ENCODE peak calls at places on chromosome 1, in eight cellular contexts. J, A, O, V, P, G, H and U are unnamed samples.

GRCh38 chr1:172826096-172826741 is 167.3 kb downstream of the FASLG start:
- DNase-seq in H (peak; percentile 77), G (no peak), O (no peak), P (peak; percentile 37), A (no peak), V (peak; percentile 95), J (peak; percentile 22), U (peak; percentile 11)

GRCh38 chr1:212213754-212214153 is 71.5 kb upstream of the PPP2R5A start:
- DNase-seq in H (no peak), J (no peak), P (no peak), A (no peak), V (no peak), O (no peak), G (no peak), U (no peak)

GRCh38 chr1:110602466-110602865 is 3.7 kb downstream of the KCNA2 start:
- DNase-seq in H (peak; percentile 63), J (no peak), V (no peak), O (no peak), A (no peak), P (peak; percentile 22), G (no peak), U (no peak)

GRCh38 chr1:54499097-54500029 is 48.7 kb upstream of the ACOT11 start:
- DNase-seq in O (no peak), V (peak; percentile 36), P (peak; percentile 44), G (no peak), H (no peak), J (no peak), A (no peak), U (peak; percentile 45)

GRCh38 chr1:221669441-221669840 is 72.4 kb downstream of the DUSP10 start:
- DNase-seq in G (no peak), P (no peak), A (no peak), J (no peak), V (peak; percentile 37), O (no peak), H (no peak), U (no peak)

GRCh38 chr1:208724079-208724478 is 479.9 kb upstream of the PLXNA2 start:
- DNase-seq in P (no peak), A (no peak), H (no peak), V (no peak), J (no peak), O (no peak), G (no peak), U (no peak)

GRCh38 chr1:61004269-61005003 is 77.9 kb upstream of the NFIA start:
- DNase-seq in G (no peak), V (no peak), P (no peak), O (no peak), A (no peak), J (no peak), H (no peak), U (no peak)

GRCh38 chr1:115266729-115267421 is 71.2 kb downstream of the NGF start:
- DNase-seq in G (no peak), O (peak; percentile 64), P (no peak), H (no peak), A (no peak), J (peak; percentile 32), V (peak; percentile 60), U (no peak)

GRCh38 chr1:235923466-235924008 is 56.8 kb upstream of the LYST start:
- DNase-seq in V (peak; percentile 79), H (no peak), O (no peak), A (no peak), G (no peak), P (no peak), J (no peak), U (no peak)

GRCh38 chr1:177592624-177593023 is 377.2 kb downstream of the SEC16B start:
- DNase-seq in H (no peak), A (no peak), V (no peak), J (no peak), O (no peak), P (no peak), G (no peak), U (no peak)

GRCh38 chr1:200473698-200474371 is 64.0 kb upstream of the ZNF281 start:
- DNase-seq in P (no peak), J (no peak), V (no peak), A (no peak), O (no peak), G (no peak), H (no peak), U (no peak)

GRCh38 chr1:34266127-34266951 is 89.6 kb downstream of the C1orf94 start:
- DNase-seq in P (no peak), A (no peak), H (no peak), J (no peak), G (no peak), O (no peak), V (no peak), U (peak; percentile 38)

GRCh38 chr1:183366116-183366515 is 52.1 kb downstream of the NMNAT2 start:
- DNase-seq in A (no peak), V (no peak), J (no peak), H (no peak), G (no peak), O (no peak), P (no peak), U (no peak)

DNA sequence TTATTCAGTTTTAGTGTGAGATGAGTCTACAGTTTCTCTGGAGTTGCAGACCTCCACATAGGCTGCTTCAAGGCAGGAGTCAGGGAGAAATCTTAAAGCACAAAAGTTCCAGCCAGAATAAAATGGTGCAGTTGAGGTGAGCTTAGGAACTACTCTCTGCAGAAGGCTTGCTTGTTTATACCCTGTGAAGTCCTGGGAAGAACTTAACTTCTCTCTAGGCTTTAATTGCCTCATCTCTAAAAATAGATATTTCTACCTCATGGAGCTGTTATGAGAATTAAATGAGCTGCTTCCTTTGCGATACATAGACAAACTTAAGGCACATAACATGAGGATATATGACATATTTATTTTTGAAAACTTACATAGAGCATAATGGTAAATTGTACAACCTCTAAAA is 286.2 kb downstream of the GPATCH2 start:
- DNase-seq in H (no peak), V (no peak), A (no peak), J (no peak), O (no peak), P (no peak), G (no peak), U (no peak)
- TF ChIP-seq POLR2A in H (no peak), V (no peak), A (no peak), J (no peak), O (no peak), P (no peak), G (no peak), U (no peak)

GRCh38 chr1:203036537-203036936 is 10.2 kb downstream of the PPFIA4 start:
- DNase-seq in O (no peak), J (no peak), A (no peak), H (no peak), G (no peak), P (no peak), V (no peak), U (no peak)

GRCh38 chr1:203033917-203034316 is 7.6 kb downstream of the PPFIA4 start:
- DNase-seq in A (no peak), P (peak; percentile 0), H (no peak), O (no peak), J (no peak), V (no peak), G (no peak), U (no peak)

GRCh38 chr1:203034422-203035110 is 8.3 kb downstream of the PPFIA4 start:
- DNase-seq in G (no peak), J (no peak), O (no peak), V (no peak), P (peak; percentile 3), H (no peak), A (no peak), U (no peak)

GRCh38 chr1:203036135-203036534 is 9.8 kb downstream of the PPFIA4 start:
- DNase-seq in O (no peak), G (no peak), A (no peak), V (peak; percentile 19), J (no peak), P (no peak), H (no peak), U (no peak)

GRCh38 chr1:203035111-203036000 is 9.1 kb downstream of the PPFIA4 start:
- DNase-seq in P (peak; percentile 12), A (no peak), O (no peak), G (no peak), H (no peak), V (no peak), J (no peak), U (no peak)
- TF ChIP-seq POLR2A in P (no peak), A (no peak), O (no peak), G (no peak), H (no peak), V (no peak), J (no peak), U (no peak)

DNA sequence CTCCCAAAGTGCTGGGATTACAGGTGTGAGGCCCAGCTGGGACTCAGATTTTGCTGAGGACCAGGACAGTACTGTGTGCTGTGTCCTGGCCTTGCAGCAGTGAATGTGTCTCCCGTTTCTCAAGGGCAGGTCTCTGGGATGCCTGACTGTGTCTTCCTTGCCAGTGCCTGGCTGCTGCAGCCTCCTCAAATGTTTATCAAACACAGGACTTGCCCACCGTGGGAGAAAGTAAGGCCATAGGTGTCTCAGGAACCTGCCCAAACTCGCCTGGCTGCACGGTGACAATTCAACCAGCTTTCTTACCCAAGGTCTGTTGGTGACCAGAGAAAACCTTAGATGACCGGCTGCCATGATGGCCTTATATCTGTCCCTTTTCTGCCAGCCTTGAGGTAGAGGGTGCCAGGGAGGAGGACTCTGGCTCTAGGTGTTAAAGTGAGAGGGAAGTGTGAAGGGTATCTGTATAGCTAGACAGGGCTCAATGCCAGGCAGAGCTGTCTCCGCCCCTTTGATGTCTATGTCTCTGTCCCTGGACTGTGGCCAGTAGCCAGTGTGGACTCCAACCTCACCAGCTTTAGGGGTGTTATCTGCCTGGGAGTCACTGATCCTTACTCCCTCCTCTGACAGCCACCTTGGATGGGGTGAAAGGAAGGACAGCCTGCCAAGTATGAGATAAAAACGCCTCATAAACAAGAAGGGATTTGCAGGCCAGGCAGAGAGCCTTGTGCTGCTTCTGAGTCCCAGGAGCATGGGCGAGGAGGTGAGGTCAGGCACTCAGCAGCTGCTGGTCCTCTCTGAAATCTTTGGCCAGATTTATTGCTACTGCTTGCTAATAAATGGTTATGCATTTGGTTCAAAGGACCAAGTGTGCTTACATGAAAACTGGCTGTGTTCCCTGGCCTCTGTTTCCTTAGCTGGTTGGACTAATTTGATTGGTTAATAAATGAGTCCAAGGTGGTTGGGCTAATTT is 22.3 kb downstream of the IL6R start:
- DNase-seq in O (peak; percentile 90), V (peak; percentile 44), J (peak; percentile 84), G (no peak), P (peak; percentile 89), A (no peak), H (peak; percentile 95), U (no peak)
- TF ChIP-seq POLR2A in O (no peak), V (no peak), J (no peak), G (no peak), P (no peak), A (no peak), H (no peak), U (no peak)

DNA sequence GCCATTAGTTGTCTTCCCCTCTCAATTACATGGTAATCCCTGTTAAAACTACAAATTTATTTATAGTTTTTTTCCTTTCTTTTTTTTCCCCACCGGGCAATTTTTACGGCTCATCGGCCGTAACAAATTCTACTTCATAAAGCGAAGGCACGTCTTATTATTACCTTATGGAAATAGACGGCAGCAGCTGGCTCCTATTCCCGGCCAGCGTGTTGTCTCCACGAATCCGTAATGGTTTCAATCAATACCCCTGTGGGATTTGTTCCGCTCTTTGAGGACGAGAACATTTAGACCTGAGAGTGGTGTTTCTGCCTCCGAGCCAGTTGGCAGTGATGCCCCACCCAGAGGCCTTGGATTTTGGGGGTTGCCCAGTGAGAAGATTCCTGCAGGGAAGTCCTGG is 52.4 kb upstream of the IGSF21 start:
- DNase-seq in V (no peak), G (no peak), J (no peak), A (no peak), O (no peak), H (no peak), P (no peak), U (no peak)
- TF ChIP-seq POLR2A in V (no peak), G (no peak), J (no peak), A (no peak), O (no peak), H (no peak), P (no peak), U (no peak)

GRCh38 chr1:119711804-119712341 is at the start of gene PHGDH:
- DNase-seq in P (peak; percentile 89), G (peak; percentile 77), H (peak; percentile 87), V (peak; percentile 90), J (peak; percentile 76), A (no peak), O (peak; percentile 66), U (peak; percentile 84)
- TF ChIP-seq POLR2A in P (no peak), G (no peak), H (peak; percentile 56), V (peak; percentile 87), J (peak; percentile 40), A (peak; percentile 66), O (no peak), U (peak; percentile 64)